ENCODE peak calls at places on chromosomes 1 and 21, in four cellular contexts. V is K562, J is WTC11, T is GM12878. F is an unnamed sample.

GRCh38 chr1:110214454-110215404 is 4.6 kb downstream of the KCNC4 start:
- DNase-seq in V (no peak), J (no peak), T (no peak), F (peak; percentile 19)

GRCh38 chr1:203179328-203180009 is 3.8 kb upstream of the MYBPH start:
- DNase-seq in V (no peak), J (no peak), T (no peak), F (no peak)

GRCh38 chr1:16092097-16092922 is 18.9 kb upstream of the FAM131C start:
- DNase-seq in V (no peak), J (no peak), T (no peak), F (no peak)

GRCh38 chr1:212782422-212783154 is 9.0 kb downstream of the NSL1 start:
- DNase-seq in V (no peak), J (no peak), T (no peak), F (peak; percentile 3)

GRCh38 chr1:119647734-119648619 is at the start of gene ZNF697:
- DNase-seq in V (peak; percentile 89), J (peak; percentile 90), T (peak; percentile 51), F (peak; percentile 92)

GRCh38 chr1:198174297-198174696 is 17.5 kb downstream of the NEK7 start:
- DNase-seq in V (no peak), J (no peak), T (no peak), F (no peak)

GRCh38 chr21:41816583-41817165 is 49.8 kb upstream of the RIPK4 start:
- DNase-seq in V (peak; percentile 90), J (peak; percentile 75), T (no peak), F (peak; percentile 23)

GRCh38 chr1:26787381-26787705 is 407 bp upstream of the PIGV start:
- DNase-seq in V (peak; percentile 51), J (no peak), T (peak; percentile 80), F (no peak)

GRCh38 chr1:41342774-41343355 is 18.4 kb upstream of the FOXO6 start:
- DNase-seq in V (no peak), J (no peak), T (no peak), F (no peak)

GRCh38 chr1:94922756-94923465 is 4.0 kb downstream of the CNN3 start:
- DNase-seq in V (no peak), J (no peak), T (no peak), F (no peak)

GRCh38 chr1:221845650-221846371 is 103.9 kb upstream of the DUSP10 start:
- DNase-seq in V (no peak), J (no peak), T (no peak), F (peak; percentile 29)

GRCh38 chr1:81802601-81803422 is 2.1 kb downstream of the ADGRL2 start:
- DNase-seq in V (no peak), J (peak; percentile 61), T (no peak), F (no peak)

GRCh38 chr1:26723013-26723991 is 27.5 kb downstream of the ARID1A start:
- DNase-seq in V (peak; percentile 89), J (peak; percentile 72), T (no peak), F (peak; percentile 82)

GRCh38 chr1:91846007-91846620 is 39.8 kb downstream of the TGFBR3 start:
- DNase-seq in V (peak; percentile 19), J (no peak), T (no peak), F (peak; percentile 74)

GRCh38 chr21:37153193-37153934 is 80.3 kb downstream of the TTC3 start:
- DNase-seq in V (no peak), J (no peak), T (no peak), F (peak; percentile 36)

GRCh38 chr1:226609836-226610455 is 61.4 kb downstream of the STUM start:
- DNase-seq in V (no peak), J (no peak), T (no peak), F (no peak)

GRCh38 chr1:86925742-86926141 is 11.3 kb downstream of the HS2ST1 start:
- DNase-seq in V (no peak), J (no peak), T (no peak), F (no peak)

GRCh38 chr1:245390975-245391374 is 236.2 kb downstream of the KIF26B start:
- DNase-seq in V (no peak), J (no peak), T (no peak), F (no peak)

GRCh38 chr1:192445849-192446489 is 129.2 kb downstream of the RGS21 start:
- DNase-seq in V (peak; percentile 36), J (peak; percentile 29), T (no peak), F (peak; percentile 7)

GRCh38 chr1:6987940-6988339 is 202.7 kb downstream of the CAMTA1 start:
- DNase-seq in V (no peak), J (no peak), T (no peak), F (no peak)

GRCh38 chr1:200625381-200625824 is 4.9 kb upstream of the KIF14 start:
- DNase-seq in V (no peak), J (no peak), T (peak; percentile 74), F (no peak)

GRCh38 chr1:232598837-232599177 is 31.1 kb downstream of the SIPA1L2 start:
- DNase-seq in V (no peak), J (no peak), T (no peak), F (no peak)

GRCh38 chr1:43769350-43769908 is 62.1 kb downstream of the ST3GAL3 start:
- DNase-seq in V (no peak), J (no peak), T (no peak), F (no peak)

GRCh38 chr1:59046730-59047157 is 250.2 kb upstream of the FGGY start:
- DNase-seq in V (no peak), J (no peak), T (peak; percentile 59), F (no peak)

GRCh38 chr1:33277488-33278084 is 21.3 kb downstream of the ZNF362 start:
- DNase-seq in V (no peak), J (no peak), T (no peak), F (no peak)

GRCh38 chr1:53190210-53190611 is 6.4 kb upstream of the CPT2 start:
- DNase-seq in V (no peak), J (peak; percentile 34), T (no peak), F (no peak)
- TF ChIP-seq ETV6 in V (no peak), J (no peak), T (no peak), F (no peak)

DNA sequence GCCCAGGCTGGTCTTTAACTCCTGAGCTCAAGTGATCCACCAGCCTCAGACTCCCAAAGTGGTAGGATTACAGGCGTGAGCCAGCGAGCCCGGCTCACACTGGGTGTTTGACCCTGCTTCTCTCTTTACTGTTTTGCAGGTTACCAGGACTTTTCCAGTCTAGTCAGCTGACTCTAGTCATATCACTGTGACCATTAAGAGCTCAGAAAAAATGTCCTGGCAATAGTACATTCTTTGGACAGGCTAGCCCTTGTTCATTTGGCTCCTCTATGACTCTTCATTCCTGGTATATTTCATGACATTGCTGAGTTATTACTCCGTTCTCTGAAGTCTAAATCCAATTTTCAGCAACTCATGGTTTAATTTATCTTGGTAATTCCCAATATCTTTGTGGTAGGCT is 8.0 kb upstream of the CA6 start:
- DNase-seq in V (no peak), J (no peak), T (no peak), F (no peak)
- TF ChIP-seq ETV6 in V (no peak), J (no peak), T (no peak), F (no peak)

GRCh38 chr1:162367073-162367472 is 9.6 kb downstream of the SPATA46 start:
- DNase-seq in V (no peak), J (no peak), T (no peak), F (no peak)
- TF ChIP-seq ETV6 in V (no peak), J (no peak), T (no peak), F (no peak)

GRCh38 chr21:34523019-34523418 is 11.0 kb upstream of the KCNE1 start:
- DNase-seq in V (no peak), J (no peak), T (no peak), F (peak; percentile 50)
- TF ChIP-seq ETV6 in V (no peak), J (no peak), T (no peak), F (no peak)

F was measured in HepG2.